ENCODE peak calls at places on chromosomes 13 and 19, in six cellular contexts. N is cardiac muscle cell; J is mesenchymal stem cell; A is heart left ventricle; D is PC-9; T is CD4-positive, alpha-beta T cell. K is an unnamed sample.

GRCh38 chr19:49403404-49404187 is 15.5 kb downstream of the KASH5 start:
- DNase-seq in T (no peak), D (peak), N (peak), A (no peak), J (no peak), K (no peak)

GRCh38 chr13:113655358-113656014 is 2.5 kb downstream of the ATP4B start:
- DNase-seq in N (no peak), T (no peak), J (no peak), D (no peak), A (no peak), K (no peak)

GRCh38 chr13:90846956-90847355 is 500.5 kb upstream of the MIR17HG start:
- DNase-seq in A (no peak), T (no peak), D (no peak), N (no peak), J (no peak), K (no peak)

GRCh38 chr19:4980838-4981680 is 12.1 kb downstream of the KDM4B start:
- DNase-seq in N (no peak), D (no peak), T (no peak), J (no peak), A (no peak), K (no peak)

GRCh38 chr13:30403491-30403890 is 18.8 kb upstream of the UBE2L5 start:
- DNase-seq in D (no peak), N (no peak), J (no peak), A (no peak), T (no peak), K (no peak)

GRCh38 chr13:75368167-75368566 is 113.8 kb downstream of the TBC1D4 start:
- DNase-seq in J (peak), T (no peak), A (peak), D (no peak), N (no peak), K (no peak)

GRCh38 chr13:20814224-20814910 is 40.6 kb upstream of the EEF1AKMT1 start:
- DNase-seq in N (peak), D (peak), J (peak), A (peak), T (no peak), K (peak)

GRCh38 chr19:3990815-3991117 is 5.5 kb upstream of the EEF2 start:
- DNase-seq in J (no peak), T (no peak), N (no peak), A (no peak), D (no peak), K (no peak)

GRCh38 chr13:32164622-32165268 is 133.2 kb downstream of the FRY start:
- DNase-seq in N (peak), T (no peak), D (no peak), J (peak), A (no peak), K (peak)
- H3K27ac ChIP-seq in N (no peak), T (no peak), D (no peak), J (no peak), A (peak), K (no peak)

DNA sequence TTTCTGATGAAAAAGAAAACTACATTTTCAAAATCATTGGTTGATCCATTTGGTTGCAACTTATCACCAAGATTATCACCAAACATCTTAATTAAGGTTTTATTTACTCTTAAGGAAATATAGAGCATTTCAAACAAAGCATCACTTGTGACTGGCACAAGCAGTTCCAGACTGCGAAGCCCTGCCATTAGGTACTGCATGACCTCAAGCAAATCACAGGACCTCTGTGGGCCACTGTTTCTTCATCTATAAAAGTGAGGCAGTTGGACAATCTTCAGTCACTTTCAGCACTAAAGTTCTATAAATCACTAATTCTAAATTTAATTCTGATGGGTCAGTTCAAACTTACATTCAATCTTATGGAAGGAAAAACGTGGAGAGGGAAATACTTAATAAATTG is 2.0 kb downstream of the ELF1 start:
- DNase-seq in T (no peak), D (no peak), A (no peak), J (peak), N (no peak), K (no peak)
- H3K27ac ChIP-seq in T (peak), D (peak), A (no peak), J (no peak), N (no peak), K (no peak)

DNA sequence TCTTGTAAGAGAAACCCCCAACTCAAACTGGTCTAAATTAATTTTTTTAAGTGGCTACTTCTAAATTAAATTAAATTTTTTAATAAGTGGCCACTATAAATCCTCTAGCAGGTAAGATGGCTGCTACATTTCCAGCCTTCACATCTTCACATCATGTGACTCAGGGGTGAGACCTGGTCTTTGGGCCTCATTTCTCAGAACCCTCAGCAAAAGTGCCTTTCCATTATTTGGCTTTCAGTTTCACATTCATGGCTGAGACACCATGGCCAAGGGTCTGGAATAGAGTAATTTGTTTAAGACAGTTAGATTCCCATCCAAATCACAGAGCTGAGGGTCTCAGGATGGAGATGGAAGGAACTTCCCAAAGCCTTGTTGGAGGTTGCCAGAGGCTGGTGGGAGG is 47.5 kb downstream of the DCT start:
- DNase-seq in J (no peak), D (no peak), A (no peak), N (no peak), T (no peak), K (no peak)
- H3K27ac ChIP-seq in J (no peak), D (no peak), A (no peak), N (peak), T (no peak), K (no peak)

GRCh38 chr19:51127755-51128154 is 3.0 kb downstream of the SIGLEC9 start:
- DNase-seq in J (peak), D (no peak), N (no peak), A (peak), T (no peak), K (no peak)

GRCh38 chr19:51128227-51128626 is 3.5 kb downstream of the SIGLEC9 start:
- DNase-seq in J (no peak), T (no peak), D (no peak), N (no peak), A (no peak), K (no peak)

GRCh38 chr19:51124729-51125128 is at the start of gene SIGLEC9:
- DNase-seq in D (no peak), J (no peak), A (peak), N (no peak), T (no peak), K (no peak)

GRCh38 chr19:51125421-51126075 is 842 bp downstream of the SIGLEC9 start:
- DNase-seq in J (no peak), T (no peak), A (no peak), D (no peak), N (no peak), K (no peak)

GRCh38 chr19:51127032-51127431 is 2.3 kb downstream of the SIGLEC9 start:
- DNase-seq in N (no peak), T (no peak), D (no peak), J (no peak), A (no peak), K (no peak)
- H3K27ac ChIP-seq in N (no peak), T (peak), D (no peak), J (no peak), A (no peak), K (peak)

DNA sequence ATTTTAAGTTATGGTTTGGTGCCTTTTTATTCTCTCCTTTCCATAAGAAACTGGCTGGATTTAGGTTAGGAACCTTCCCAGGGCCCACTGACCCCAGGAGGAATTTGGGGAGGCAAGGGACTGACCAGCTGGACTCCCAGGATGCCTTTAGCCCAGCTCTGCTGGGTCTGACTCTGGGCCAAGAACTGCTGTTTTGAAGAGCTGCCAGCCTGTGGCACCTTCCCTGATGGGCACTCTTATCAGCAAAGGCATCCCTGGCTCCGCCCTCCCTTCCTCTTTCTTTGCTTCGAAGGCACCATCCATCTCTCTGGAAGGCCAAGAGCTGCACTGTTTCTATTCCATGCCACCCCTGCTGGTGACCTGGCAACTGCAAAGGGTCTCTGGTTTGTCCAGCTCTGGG is 174.7 kb downstream of the POU4F1 start:
- DNase-seq in A (no peak), T (no peak), J (no peak), D (no peak), N (no peak), K (no peak)
- H3K27ac ChIP-seq in A (no peak), T (no peak), J (no peak), D (no peak), N (no peak), K (no peak)

DNA sequence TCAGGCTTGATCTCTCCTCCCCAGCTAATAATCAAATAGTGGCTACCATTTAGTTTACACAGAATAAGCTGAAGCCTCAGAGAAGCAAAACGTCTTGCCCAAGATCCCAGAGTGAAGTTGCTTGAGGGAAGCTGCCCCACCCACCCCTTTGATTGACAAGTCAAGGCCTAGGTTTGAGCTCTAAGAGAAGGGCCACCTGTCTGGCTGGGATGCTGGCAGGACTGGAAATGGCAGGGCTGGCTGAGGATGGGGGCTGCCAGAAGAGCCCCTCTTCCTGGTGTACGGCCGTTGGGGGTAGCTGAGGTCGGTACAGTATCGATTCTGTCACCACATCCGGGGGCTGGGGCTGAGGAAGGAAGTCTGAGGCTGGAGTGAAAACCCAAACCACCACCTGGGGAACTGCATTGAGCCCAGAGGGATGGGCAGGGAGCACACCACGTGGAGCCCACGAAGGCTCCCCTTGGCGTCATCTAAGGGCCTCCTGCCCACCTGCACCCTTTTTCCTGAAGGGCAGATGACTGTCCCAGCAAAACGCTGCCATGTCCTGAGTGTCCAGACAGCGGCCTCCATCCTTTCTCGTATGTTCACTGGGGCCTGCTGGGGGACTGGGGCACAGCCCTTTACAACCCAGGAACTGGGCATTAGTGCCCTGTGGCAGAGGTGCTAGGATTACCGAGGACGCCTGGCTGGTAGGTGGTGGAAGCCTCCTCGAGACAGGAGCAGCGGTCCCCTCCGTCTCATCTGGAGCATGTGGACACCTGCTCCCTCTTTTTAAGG is 1.4 kb upstream of the PRKD2 start:
- DNase-seq in T (peak), J (no peak), A (peak), N (no peak), D (peak), K (no peak)
- H3K27ac ChIP-seq in T (peak), J (no peak), A (peak), N (no peak), D (peak), K (no peak)

DNA sequence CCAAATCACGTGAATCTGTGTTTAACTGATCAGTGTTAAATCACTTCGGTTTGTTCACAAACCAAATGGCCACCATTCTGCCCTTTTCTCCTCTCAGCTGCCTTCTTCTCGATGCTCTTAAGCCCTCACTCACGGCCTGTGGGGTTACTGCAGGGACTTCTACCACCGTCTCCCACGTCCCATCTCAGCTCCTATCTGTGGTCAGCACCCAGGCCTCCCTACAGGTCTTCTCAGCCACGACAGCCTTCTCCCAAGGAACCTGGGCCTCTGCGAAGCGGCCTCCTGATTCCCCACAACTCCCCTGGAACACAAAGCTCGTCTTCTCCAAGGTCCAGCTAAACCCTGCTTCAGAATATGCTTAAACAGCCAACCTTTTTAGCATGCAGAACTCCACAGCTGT is 103.8 kb downstream of the COL4A2 start:
- DNase-seq in T (no peak), D (no peak), N (no peak), A (no peak), J (peak), K (no peak)
- H3K27ac ChIP-seq in T (no peak), D (no peak), N (peak), A (peak), J (peak), K (peak)

GRCh38 chr19:58227964-58228583 is 640 bp upstream of the ZNF544 start:
- DNase-seq in N (peak), A (no peak), T (no peak), D (no peak), J (no peak), K (no peak)

GRCh38 chr19:58228584-58229254 is at the start of gene ZNF544:
- DNase-seq in A (peak), J (peak), D (peak), N (peak), T (peak), K (peak)

DNA sequence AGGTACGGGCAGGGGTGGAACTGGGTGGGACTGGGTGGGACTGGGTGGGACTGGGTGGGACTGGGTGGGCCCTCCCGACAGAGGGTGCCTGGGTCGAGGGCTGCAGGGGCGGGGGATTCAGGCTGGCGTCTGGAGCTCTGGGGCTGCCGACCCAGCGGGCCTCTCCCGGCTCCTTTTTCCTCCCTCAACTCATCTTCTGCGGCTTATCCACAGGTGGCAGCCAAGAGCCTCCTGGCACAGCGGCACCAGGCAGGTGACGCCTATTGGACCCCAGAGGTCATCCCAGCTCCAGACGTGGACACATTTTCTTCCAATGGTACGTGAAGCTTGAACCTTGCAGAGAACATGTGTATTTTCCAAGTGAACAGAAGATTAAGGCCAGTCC is 533 bp downstream of the ZNF544 start:
- DNase-seq in D (no peak), N (peak), J (peak), T (no peak), A (no peak), K (no peak)
- H3K27ac ChIP-seq in D (no peak), N (peak), J (peak), T (no peak), A (peak), K (peak)

DNA sequence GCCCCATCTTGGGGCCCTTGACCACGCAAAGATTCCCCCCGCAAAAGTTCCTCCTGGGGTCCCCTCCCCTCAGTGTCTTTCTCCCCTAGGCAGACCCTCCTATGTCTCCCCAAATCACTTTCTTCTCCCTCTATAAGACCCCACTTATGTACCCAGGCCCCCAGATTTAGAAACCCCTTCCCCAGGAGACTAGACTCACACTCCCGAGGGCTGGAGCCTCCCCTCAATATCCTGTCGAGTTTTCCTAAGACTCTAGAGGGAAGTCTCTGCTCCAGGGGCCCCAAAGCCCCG is 1.4 kb downstream of the SLC1A5 start:
- DNase-seq in A (no peak), T (no peak), N (no peak), J (no peak), D (no peak), K (no peak)
- H3K27ac ChIP-seq in A (peak), T (peak), N (peak), J (peak), D (peak), K (peak)

K was measured in lung.